ENCODE peak calls at places on chromosomes 3 and 15, in ten cellular contexts. P is naive thymus-derived CD8-positive, alpha-beta T cell; C is GM04504; G is NCI-H345; D is ACHN; Z is iPS DF 6.9; U is GM23338; L is PC-3; Y is fibroblast of pulmonary artery; I is H54. F is an unnamed sample.

GRCh38 chr15:30872341-30872748 is 31.4 kb upstream of the FAN1 start:
- DNase-seq in P (no peak), C (no peak), D (no peak), L (peak), G (peak), U (no peak), Y (no peak), Z (no peak), I (no peak), F (no peak)

GRCh38 chr3:147934316-147935188 is 525.4 kb downstream of the ZIC1 start:
- DNase-seq in C (no peak), Y (no peak), G (no peak), U (peak), D (no peak), L (no peak), Z (peak), I (no peak), P (no peak), F (no peak)

GRCh38 chr3:187954486-187955075 is 199.4 kb upstream of the LPP start:
- DNase-seq in D (no peak), G (no peak), Y (no peak), U (no peak), I (peak), P (no peak), C (peak), Z (no peak), L (no peak), F (peak)

GRCh38 chr3:197345381-197345780 is 47.0 kb upstream of the DLG1 start:
- DNase-seq in I (no peak), Y (no peak), L (no peak), U (no peak), P (no peak), Z (no peak), C (no peak), G (no peak), D (no peak), F (no peak)

GRCh38 chr3:66602237-66602636 is 101.4 kb upstream of the LRIG1 start:
- DNase-seq in Y (no peak), C (no peak), U (no peak), P (no peak), L (peak), G (no peak), D (no peak), I (no peak), Z (no peak), F (no peak)

GRCh38 chr3:31041161-31041978 is 146.9 kb upstream of the GADL1 start:
- DNase-seq in Y (peak), U (peak), D (peak), Z (peak), I (peak), L (peak), C (peak), P (no peak), G (no peak), F (peak)

GRCh38 chr3:140349938-140350337 is 327.9 kb upstream of the TRIM42 start:
- DNase-seq in C (no peak), Z (no peak), P (no peak), U (no peak), D (no peak), Y (no peak), G (no peak), L (no peak), I (no peak), F (no peak)

GRCh38 chr3:46615976-46616375 is 3.7 kb downstream of the FAM240A start:
- DNase-seq in L (no peak), Z (no peak), D (no peak), C (no peak), Y (no peak), U (no peak), I (no peak), P (no peak), G (no peak), F (no peak)

GRCh38 chr3:63975705-63976104 is 47.6 kb downstream of the PSMD6 start:
- DNase-seq in P (no peak), G (peak), C (no peak), U (no peak), I (no peak), D (no peak), Z (no peak), L (no peak), Y (peak), F (no peak)

GRCh38 chr3:50156991-50157493 is 1.9 kb downstream of the SEMA3F start:
- DNase-seq in G (no peak), Z (no peak), U (peak), D (peak), L (no peak), I (no peak), C (no peak), Y (peak), P (no peak), F (peak)

GRCh38 chr15:49185473-49185872 is 15.4 kb downstream of the GALK2 start:
- DNase-seq in Z (no peak), P (no peak), I (no peak), Y (no peak), L (no peak), D (no peak), U (no peak), G (no peak), C (no peak), F (no peak)

GRCh38 chr3:175356899-175357324 is 497.8 kb downstream of the NAALADL2 start:
- DNase-seq in D (peak), L (peak), I (no peak), P (no peak), G (no peak), C (peak), Y (peak), Z (no peak), U (no peak), F (no peak)

F was measured in A549.